ENCODE peak calls at places on chromosome 22, in seven cellular contexts. S, L, A, X, C, D and E are unnamed samples.

GRCh38 chr22:19974233-19974861 is 32.7 kb upstream of the TXNRD2 start:
- DNase-seq in C (peak; percentile 60), S (no peak), L (peak; percentile 35), A (peak; percentile 74), X (no peak), D (peak; percentile 65), E (peak; percentile 28)

GRCh38 chr22:22460635-22461034 is 47.9 kb downstream of the ZNF280B start:
- DNase-seq in D (no peak), X (no peak), C (no peak), A (peak; percentile 8), L (no peak), S (no peak), E (no peak)

GRCh38 chr22:17891427-17892167 is 117.3 kb upstream of the BID start:
- DNase-seq in D (no peak), L (no peak), C (peak; percentile 54), A (no peak), S (no peak), X (no peak), E (no peak)

GRCh38 chr22:37892566-37893338 is 13.3 kb upstream of the MICALL1 start:
- DNase-seq in L (no peak), C (no peak), A (peak; percentile 38), S (peak; percentile 74), X (peak; percentile 83), D (no peak), E (no peak)

GRCh38 chr22:25235547-25236290 is 16.3 kb downstream of the CRYBB2 start:
- DNase-seq in X (no peak), D (peak; percentile 75), C (peak; percentile 89), A (peak; percentile 84), S (peak; percentile 89), L (peak; percentile 84), E (peak; percentile 95)

GRCh38 chr22:40525250-40525884 is 111.2 kb downstream of the MRTFA start:
- DNase-seq in L (no peak), A (peak; percentile 67), S (peak; percentile 70), X (no peak), D (peak; percentile 67), C (no peak), E (peak; percentile 69)

GRCh38 chr22:36998620-36999351 is 20.5 kb downstream of the TST start:
- DNase-seq in X (no peak), C (no peak), L (no peak), D (peak; percentile 19), S (no peak), A (no peak), E (no peak)

GRCh38 chr22:17120711-17121234 is 387 bp downstream of the TMEM121B start:
- DNase-seq in A (no peak), D (no peak), L (no peak), C (no peak), X (no peak), S (no peak), E (peak; percentile 22)

GRCh38 chr22:48897959-48898358 is 929.7 kb downstream of the BRD1 start:
- DNase-seq in S (peak; percentile 42), C (no peak), D (no peak), X (peak; percentile 47), A (no peak), L (no peak), E (no peak)

GRCh38 chr22:50264946-50265669 is 3.6 kb upstream of the MAPK12 start:
- DNase-seq in C (no peak), S (no peak), D (no peak), A (no peak), X (no peak), L (no peak), E (no peak)

GRCh38 chr22:32475428-32476010 is 908 bp downstream of the FBXO7 start:
- DNase-seq in D (no peak), A (peak; percentile 52), S (no peak), L (no peak), X (peak; percentile 72), C (no peak), E (peak; percentile 28)

GRCh38 chr22:47547881-47548630 is 785.6 kb downstream of the TBC1D22A start:
- DNase-seq in D (no peak), L (no peak), S (no peak), X (no peak), A (no peak), C (no peak), E (no peak)

GRCh38 chr22:46895753-46896152 is 133.3 kb downstream of the TBC1D22A start:
- DNase-seq in A (no peak), X (no peak), L (no peak), S (peak; percentile 50), C (no peak), D (no peak), E (no peak)

GRCh38 chr22:37556750-37557149 is 3.5 kb upstream of the CDC42EP1 start:
- DNase-seq in L (no peak), C (no peak), X (no peak), S (no peak), A (peak; percentile 37), D (no peak), E (no peak)

GRCh38 chr22:23683545-23683944 is 7.3 kb upstream of the RGL4 start:
- DNase-seq in A (no peak), S (no peak), L (no peak), C (no peak), D (no peak), X (no peak), E (no peak)

GRCh38 chr22:28706845-28707244 is 27.2 kb upstream of the TTC28 start:
- DNase-seq in X (no peak), L (no peak), S (no peak), C (no peak), A (no peak), D (no peak), E (no peak)

GRCh38 chr22:37062657-37063381 is 11.3 kb downstream of the KCTD17 start:
- DNase-seq in X (no peak), A (no peak), S (no peak), C (no peak), L (no peak), D (no peak), E (no peak)

GRCh38 chr22:22788460-22789037 is 99.1 kb upstream of the IGLL5 start:
- DNase-seq in L (no peak), A (no peak), C (no peak), S (no peak), X (no peak), D (no peak), E (no peak)

GRCh38 chr22:29715240-29715639 is 4.6 kb upstream of the CABP7 start:
- DNase-seq in S (no peak), L (no peak), C (no peak), X (no peak), A (no peak), D (no peak), E (no peak)

GRCh38 chr22:25172153-25172552 is 27.5 kb upstream of the CRYBB3 start:
- DNase-seq in L (no peak), S (peak; percentile 69), D (no peak), X (no peak), A (peak; percentile 17), C (no peak), E (peak; percentile 72)

GRCh38 chr22:24969588-24970301 is 17.2 kb downstream of the KIAA1671 start:
- DNase-seq in C (no peak), L (no peak), D (peak; percentile 61), S (no peak), X (no peak), A (peak; percentile 51), E (no peak)

GRCh38 chr22:50376064-50376747 is 33.1 kb downstream of the PPP6R2 start:
- DNase-seq in A (no peak), C (no peak), L (no peak), D (no peak), X (no peak), S (no peak), E (no peak)

GRCh38 chr22:24981656-24982055 is 29.1 kb downstream of the KIAA1671 start:
- DNase-seq in A (no peak), D (no peak), C (no peak), L (no peak), X (no peak), S (no peak), E (no peak)

GRCh38 chr22:19886605-19887250 is 32.1 kb upstream of the GNB1L start:
- DNase-seq in X (no peak), S (no peak), L (no peak), A (peak; percentile 61), C (no peak), D (peak; percentile 87), E (no peak)

GRCh38 chr22:36855478-36855877 is 5.3 kb upstream of the NCF4 start:
- DNase-seq in D (no peak), A (no peak), X (no peak), L (no peak), S (no peak), C (no peak), E (no peak)

DNA sequence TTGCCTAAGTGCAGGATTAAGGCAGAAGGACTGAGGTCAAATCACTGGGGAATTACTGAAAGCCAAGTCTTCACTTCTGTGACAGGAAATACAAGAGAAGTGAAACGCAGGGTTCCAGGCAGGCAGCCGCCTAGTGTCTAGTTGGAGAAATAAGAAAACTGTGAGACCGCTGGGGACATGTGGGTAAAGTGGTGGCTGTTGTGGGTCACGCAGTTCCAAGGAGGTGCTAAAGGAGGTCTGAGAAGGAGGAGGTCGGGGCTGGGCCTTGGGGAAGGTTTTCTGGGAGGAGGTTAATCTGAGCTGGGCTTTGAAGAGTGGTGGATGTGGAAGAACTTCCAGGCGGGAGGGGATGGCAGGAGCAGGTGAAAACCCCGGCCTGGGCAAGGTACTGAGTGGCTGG is 11.2 kb downstream of the MCM5 start:
- DNase-seq in X (no peak), A (no peak), S (no peak), C (no peak), D (no peak), L (no peak), E (no peak)
- TF ChIP-seq CTCF in X (no peak), A (no peak), S (no peak), C (peak; percentile 16), D (no peak), L (no peak), E (no peak)

DNA sequence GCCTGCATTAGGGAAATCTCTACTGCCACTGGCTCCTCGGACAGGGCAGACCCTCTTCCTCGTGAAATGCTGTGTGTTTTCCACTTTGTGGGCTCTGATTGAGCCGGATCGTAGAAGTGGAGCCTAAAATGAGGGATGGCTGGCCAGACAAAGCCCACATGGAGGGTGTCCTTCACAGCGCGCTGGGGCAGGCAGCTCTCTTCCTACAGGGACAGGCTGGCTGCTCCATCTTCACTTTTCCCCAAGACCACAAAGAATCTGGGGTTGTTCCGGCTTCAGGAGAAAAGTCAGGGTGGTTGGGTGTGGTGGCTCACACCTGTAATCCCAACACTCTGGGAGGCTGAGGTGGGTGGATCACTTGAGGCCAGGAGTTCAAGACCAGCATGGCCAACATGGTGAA is 94.9 kb downstream of the MORC2 start:
- DNase-seq in C (peak; percentile 5), D (no peak), S (no peak), A (no peak), L (no peak), X (peak; percentile 39), E (no peak)
- TF ChIP-seq CTCF in C (no peak), D (no peak), S (no peak), A (no peak), L (no peak), X (no peak), E (no peak)

DNA sequence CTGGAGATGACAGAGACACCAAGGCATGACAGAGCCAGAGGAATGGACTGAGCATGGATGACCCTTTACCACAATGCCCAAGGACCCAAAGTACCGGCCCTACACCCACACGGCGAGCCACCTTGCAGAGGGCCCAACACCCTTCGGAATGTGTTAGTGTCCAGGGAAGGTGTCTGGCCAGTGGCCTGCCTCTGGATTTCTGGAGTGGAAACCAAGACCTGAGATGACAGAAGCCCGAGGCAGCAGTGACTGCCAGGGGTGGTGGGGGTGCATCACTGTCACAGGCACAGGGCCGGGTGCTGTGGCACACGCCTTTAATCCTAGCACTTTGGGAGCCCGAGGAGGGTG is 28.7 kb downstream of the PDGFB start:
- DNase-seq in A (no peak), X (peak; percentile 48), S (peak; percentile 23), L (no peak), D (no peak), C (peak; percentile 20), E (no peak)
- TF ChIP-seq CTCF in A (no peak), X (no peak), S (peak; percentile 1), L (no peak), D (no peak), C (no peak), E (no peak)

GRCh38 chr22:45548991-45549736 is 46.5 kb downstream of the FBLN1 start:
- DNase-seq in D (peak; percentile 98), A (peak; percentile 91), C (no peak), S (no peak), L (no peak), X (peak; percentile 94), E (peak; percentile 69)
- TF ChIP-seq CTCF in D (peak; percentile 63), A (peak; percentile 8), C (no peak), S (peak; percentile 24), L (peak; percentile 17), X (no peak), E (peak; percentile 49)